ENCODE peak calls at places on chromosomes 5 and 9, in nine cellular contexts. U is fibroblast of the aortic adventitia; R is left cardiac atrium; I is stimulated activated CD4-positive, alpha-beta T cell treated with anti-CD3 and anti-CD28 coated beads, Interleukin-2, amount 100 ng/mL, for 4 hours; V is epithelial cell of esophagus; E is iPS-NIHi11; J is mucosa of gallbladder; X is mucosa of descending colon; Z is HuH-7.5. M is an unnamed sample.

GRCh38 chr5:116897291-116897690 is 322.7 kb upstream of the SEMA6A start:
- DNase-seq in I (no peak), Z (no peak), V (no peak), J (no peak), U (no peak), X (no peak), E (no peak), R (no peak), M (no peak)

GRCh38 chr9:85964526-85964925 is 23.6 kb downstream of the NAA35 start:
- DNase-seq in J (no peak), R (no peak), E (no peak), I (no peak), Z (no peak), U (no peak), X (no peak), V (no peak), M (no peak)

GRCh38 chr9:93133641-93134017 is 422 bp downstream of the NINJ1 start:
- DNase-seq in R (peak; percentile 86), I (peak; percentile 19), Z (peak; percentile 92), V (peak; percentile 36), U (peak; percentile 81), J (peak; percentile 81), E (peak; percentile 82), X (peak; percentile 80), M (peak; percentile 79)

GRCh38 chr5:141826674-141827073 is 51.5 kb downstream of the PCDH1 start:
- DNase-seq in V (no peak), Z (no peak), E (no peak), U (no peak), X (no peak), J (no peak), R (no peak), I (no peak), M (no peak)

GRCh38 chr9:131277673-131278420 is 1.5 kb upstream of the FAM78A start:
- DNase-seq in U (peak; percentile 74), I (peak; percentile 58), E (peak; percentile 98), Z (peak; percentile 100), R (peak; percentile 88), X (peak; percentile 80), V (peak; percentile 78), J (peak; percentile 78), M (peak; percentile 43)

GRCh38 chr5:176692835-176693476 is 45.7 kb downstream of the TSPAN17 start:
- DNase-seq in X (peak; percentile 69), E (no peak), J (peak; percentile 36), V (peak; percentile 5), U (no peak), I (no peak), R (no peak), Z (no peak), M (no peak)

GRCh38 chr5:43281840-43282658 is 31.2 kb downstream of the HMGCS1 start:
- DNase-seq in Z (no peak), R (no peak), J (no peak), E (no peak), I (no peak), U (peak; percentile 49), V (peak; percentile 78), X (no peak), M (no peak)

GRCh38 chr9:35690447-35691324 is 961 bp upstream of the TPM2 start:
- DNase-seq in Z (peak; percentile 73), R (peak; percentile 85), X (peak; percentile 73), E (peak; percentile 77), J (peak; percentile 76), V (no peak), U (peak; percentile 71), I (no peak), M (no peak)

GRCh38 chr5:152221721-152222629 is 183.1 kb downstream of the NMUR2 start:
- DNase-seq in V (peak; percentile 2), E (no peak), U (no peak), Z (no peak), X (no peak), I (no peak), R (no peak), J (no peak), M (no peak)

GRCh38 chr9:115494393-115494792 is 376.4 kb upstream of the TNC start:
- DNase-seq in J (no peak), R (no peak), X (no peak), Z (no peak), E (no peak), V (no peak), U (no peak), I (no peak), M (no peak)

GRCh38 chr9:131406567-131407436 is 12.9 kb downstream of the PRRC2B start:
- DNase-seq in X (no peak), R (no peak), I (no peak), J (no peak), V (no peak), E (no peak), U (peak; percentile 49), Z (no peak), M (no peak)

GRCh38 chr9:91978739-91979414 is 28.8 kb upstream of the ROR2 start:
- DNase-seq in V (peak; percentile 53), J (no peak), I (no peak), R (no peak), Z (no peak), X (peak; percentile 17), E (peak; percentile 68), U (peak; percentile 90), M (no peak)

GRCh38 chr5:51382759-51383493 is at the start of gene ISL1:
- DNase-seq in U (peak; percentile 86), E (peak; percentile 91), R (peak; percentile 50), J (peak; percentile 49), I (no peak), Z (peak; percentile 55), V (peak; percentile 98), X (peak; percentile 80), M (no peak)

GRCh38 chr5:1503301-1504243 is 20.2 kb downstream of the LPCAT1 start:
- DNase-seq in U (peak; percentile 93), E (no peak), J (peak; percentile 53), R (peak; percentile 82), Z (no peak), I (no peak), V (no peak), X (no peak), M (no peak)

GRCh38 chr9:111955048-111955447 is 58.4 kb downstream of the UGCG start:
- DNase-seq in V (no peak), X (no peak), I (no peak), U (no peak), Z (no peak), J (no peak), E (no peak), R (no peak), M (no peak)

GRCh38 chr5:171162602-171163001 is 146.4 kb upstream of the TLX3 start:
- DNase-seq in I (no peak), J (no peak), V (peak; percentile 29), R (no peak), E (peak; percentile 79), X (no peak), Z (no peak), U (no peak), M (no peak)

GRCh38 chr9:130028493-130029222 is 14.3 kb downstream of the FNBP1 start:
- DNase-seq in V (no peak), U (peak; percentile 72), E (no peak), R (no peak), X (peak; percentile 43), J (no peak), I (no peak), Z (no peak), M (peak; percentile 93)

GRCh38 chr5:132497488-132497997 is 7.0 kb upstream of the IRF1 start:
- DNase-seq in J (peak; percentile 72), Z (peak; percentile 29), V (peak; percentile 64), U (peak; percentile 94), X (peak; percentile 65), E (peak; percentile 69), I (no peak), R (peak; percentile 89), M (no peak)

GRCh38 chr9:6785682-6786081 is 27.9 kb downstream of the KDM4C start:
- DNase-seq in R (no peak), E (no peak), X (no peak), Z (no peak), I (no peak), U (no peak), J (no peak), V (no peak), M (no peak)

GRCh38 chr5:34841816-34842215 is 2.9 kb downstream of the TTC23L start:
- DNase-seq in I (no peak), E (no peak), Z (no peak), R (no peak), J (no peak), U (no peak), V (no peak), X (no peak), M (no peak)

GRCh38 chr9:119273984-119274665 is 95.1 kb downstream of the BRINP1 start:
- DNase-seq in I (no peak), X (no peak), J (peak; percentile 24), R (no peak), Z (no peak), U (no peak), E (no peak), V (no peak), M (no peak)

GRCh38 chr5:31706186-31706585 is 67.3 kb downstream of the PDZD2 start:
- DNase-seq in Z (no peak), J (no peak), E (no peak), V (no peak), R (no peak), I (no peak), X (no peak), U (no peak), M (no peak)

GRCh38 chr9:116549061-116549664 is 137.9 kb upstream of the TRIM32 start:
- DNase-seq in I (no peak), V (peak; percentile 98), Z (peak; percentile 66), X (peak; percentile 17), J (peak; percentile 59), E (no peak), R (peak; percentile 87), U (peak; percentile 95), M (peak; percentile 91)

GRCh38 chr5:83038924-83039323 is 38.3 kb downstream of the TMEM167A start:
- DNase-seq in V (no peak), J (no peak), I (no peak), U (no peak), E (no peak), Z (no peak), R (no peak), X (no peak), M (no peak)

GRCh38 chr9:69922646-69923045 is 102.0 kb downstream of the CFAP95 start:
- DNase-seq in J (no peak), Z (no peak), U (no peak), I (no peak), V (no peak), E (no peak), X (no peak), R (no peak), M (no peak)

GRCh38 chr9:13487498-13487897 is 208.0 kb upstream of the MPDZ start:
- DNase-seq in X (no peak), I (no peak), Z (no peak), J (no peak), V (no peak), E (no peak), R (no peak), U (no peak), M (no peak)

GRCh38 chr5:61342066-61342465 is 10.0 kb downstream of the ZSWIM6 start:
- DNase-seq in U (peak; percentile 64), I (no peak), V (peak; percentile 60), J (no peak), X (no peak), E (no peak), R (no peak), Z (no peak), M (no peak)

GRCh38 chr9:7811679-7812078 is 12.1 kb upstream of the DMAC1 start:
- DNase-seq in R (no peak), X (peak; percentile 43), I (no peak), Z (no peak), J (no peak), U (no peak), V (no peak), E (no peak), M (no peak)

GRCh38 chr9:122031806-122032205 is 61.3 kb downstream of the TTLL11 start:
- DNase-seq in U (peak; percentile 22), I (no peak), X (no peak), J (no peak), V (no peak), E (no peak), R (no peak), Z (no peak), M (no peak)

GRCh38 chr9:8978334-8978733 is 1178.8 kb upstream of the DMAC1 start:
- DNase-seq in X (no peak), U (no peak), I (no peak), J (no peak), E (no peak), Z (no peak), R (no peak), V (no peak), M (no peak)

GRCh38 chr5:94522099-94522498 is 96.3 kb downstream of the KIAA0825 start:
- DNase-seq in E (no peak), X (no peak), R (no peak), V (no peak), U (no peak), J (no peak), Z (no peak), I (no peak), M (no peak)